ENCODE peak calls at places on chromosomes 3 and 15, in eight cellular contexts. J is H9, F is neural crest cell, W is uterus, R is breast epithelium, N is foreskin fibroblast, A is B cell, Z is MM.1S. T is an unnamed sample.

GRCh38 chr3:4234894-4235293 is 68.3 kb upstream of the SETMAR start:
- DNase-seq in J (no peak), F (no peak), W (no peak), R (no peak), N (no peak), A (no peak), Z (peak; percentile 19), T (no peak)

GRCh38 chr3:67540198-67540894 is 114.1 kb downstream of the SUCLG2 start:
- DNase-seq in J (peak; percentile 32), F (no peak), W (no peak), R (no peak), N (no peak), A (no peak), Z (no peak), T (no peak)

GRCh38 chr15:48402778-48403177 is 71.5 kb downstream of the DUT start:
- DNase-seq in J (no peak), F (no peak), W (no peak), R (no peak), N (no peak), A (no peak), Z (no peak), T (no peak)

GRCh38 chr3:48851407-48851806 is 3.7 kb upstream of the PRKAR2A start:
- DNase-seq in J (no peak), F (peak; percentile 17), W (no peak), R (no peak), N (peak; percentile 62), A (no peak), Z (no peak), T (peak; percentile 6)

GRCh38 chr15:59369597-59369996 is 3.1 kb downstream of the MYO1E start:
- DNase-seq in J (no peak), F (no peak), W (no peak), R (no peak), N (no peak), A (no peak), Z (no peak), T (no peak)

GRCh38 chr15:78148392-78149067 is 632 bp upstream of the IDH3A start:
- DNase-seq in J (no peak), F (no peak), W (no peak), R (no peak), N (peak; percentile 23), A (no peak), Z (no peak), T (no peak)

GRCh38 chr15:25180606-25181289 is 226.0 kb downstream of the SNRPN start:
- DNase-seq in J (no peak), F (no peak), W (peak; percentile 3), R (no peak), N (no peak), A (peak; percentile 6), Z (no peak), T (peak; percentile 19)

GRCh38 chr15:65259367-65259781 is 27.3 kb downstream of the PARP16 start:
- DNase-seq in J (no peak), F (no peak), W (peak; percentile 83), R (no peak), N (peak; percentile 61), A (no peak), Z (no peak), T (no peak)

GRCh38 chr3:105448338-105448982 is 81.8 kb downstream of the ALCAM start:
- DNase-seq in J (no peak), F (peak; percentile 8), W (no peak), R (no peak), N (no peak), A (no peak), Z (no peak), T (no peak)

GRCh38 chr3:133442518-133442917 is 42.7 kb downstream of the BFSP2 start:
- DNase-seq in J (no peak), F (no peak), W (no peak), R (no peak), N (no peak), A (no peak), Z (no peak), T (no peak)

GRCh38 chr3:22713936-22714335 is 489.2 kb upstream of the UBE2E2 start:
- DNase-seq in J (no peak), F (no peak), W (no peak), R (no peak), N (peak; percentile 93), A (no peak), Z (no peak), T (no peak)

GRCh38 chr3:4897765-4898453 is 81.3 kb upstream of the BHLHE40 start:
- DNase-seq in J (no peak), F (no peak), W (no peak), R (no peak), N (no peak), A (no peak), Z (no peak), T (no peak)

GRCh38 chr3:73727117-73727802 is 102.5 kb upstream of the PDZRN3 start:
- DNase-seq in J (peak; percentile 37), F (peak; percentile 1), W (peak; percentile 60), R (no peak), N (peak; percentile 92), A (no peak), Z (no peak), T (peak; percentile 9)

GRCh38 chr3:105394177-105394576 is 27.5 kb downstream of the ALCAM start:
- DNase-seq in J (peak; percentile 30), F (no peak), W (no peak), R (no peak), N (no peak), A (no peak), Z (no peak), T (no peak)

GRCh38 chr15:28017423-28017924 is 81.6 kb downstream of the OCA2 start:
- DNase-seq in J (no peak), F (no peak), W (no peak), R (no peak), N (no peak), A (no peak), Z (no peak), T (no peak)

GRCh38 chr15:68389936-68390790 is 41.8 kb downstream of the ITGA11 start:
- DNase-seq in J (peak; percentile 20), F (no peak), W (peak; percentile 12), R (no peak), N (no peak), A (no peak), Z (no peak), T (no peak)

GRCh38 chr3:158095302-158095997 is 10.8 kb downstream of the SHOX2 start:
- DNase-seq in J (peak; percentile 50), F (no peak), W (no peak), R (no peak), N (no peak), A (no peak), Z (no peak), T (no peak)

GRCh38 chr3:26015752-26016151 is 225.9 kb downstream of the OXSM start:
- DNase-seq in J (peak; percentile 47), F (no peak), W (no peak), R (no peak), N (no peak), A (no peak), Z (no peak), T (no peak)
- TF ChIP-seq CTCF in J (peak; percentile 64), F (no peak), W (no peak), R (no peak), N (no peak), A (no peak), Z (no peak), T (no peak)

DNA sequence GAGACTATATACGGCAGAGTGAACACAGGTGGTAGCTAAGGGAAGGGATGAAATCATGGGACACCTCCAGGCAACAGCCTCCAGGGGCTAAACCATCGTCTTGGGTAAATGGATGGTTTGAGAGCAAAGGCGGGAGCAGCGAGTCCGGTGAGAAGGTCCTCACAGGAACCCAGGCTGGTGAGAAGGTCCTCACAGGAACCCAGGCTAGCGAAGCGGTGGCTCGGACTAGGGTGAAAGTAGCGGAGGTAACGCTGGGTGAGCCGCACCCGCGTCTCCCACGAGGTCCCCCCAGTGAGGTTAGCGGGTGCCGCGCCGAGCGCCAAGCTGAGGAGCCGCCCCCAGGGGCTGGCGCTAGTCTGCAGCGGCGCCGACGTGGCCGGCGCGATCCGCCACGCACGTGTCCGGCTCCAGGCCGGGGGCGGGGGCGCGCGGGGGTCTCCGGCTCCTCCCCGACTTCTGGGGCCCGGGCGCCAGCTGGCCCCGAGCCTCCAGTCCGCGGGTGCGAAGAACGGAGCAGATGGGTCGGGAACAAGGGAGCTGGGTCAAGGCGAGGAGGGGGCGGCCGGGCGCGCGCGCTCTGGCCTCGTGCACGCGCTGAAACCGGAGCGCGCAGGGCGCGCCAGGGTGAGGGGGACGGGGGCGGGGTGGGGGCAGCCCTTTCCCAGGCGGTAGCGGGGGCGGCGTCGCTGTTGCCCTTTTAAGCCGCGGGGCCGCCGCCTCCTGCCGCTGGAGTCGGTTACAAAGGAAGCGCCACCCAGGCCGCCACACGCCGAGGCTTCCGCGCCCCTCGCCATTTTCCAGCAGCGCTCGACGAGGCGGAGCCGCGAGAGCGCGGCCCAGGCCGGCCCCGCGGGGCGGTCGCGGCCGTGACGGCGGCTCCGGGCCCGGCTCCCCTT is at the start of gene UBE2Q2:
- DNase-seq in J (peak; percentile 82), F (peak; percentile 66), W (peak; percentile 72), R (peak; percentile 53), N (peak; percentile 90), A (peak; percentile 86), Z (peak; percentile 67), T (peak; percentile 66)
- TF ChIP-seq CTCF in J (peak; percentile 23), F (peak; percentile 22), W (no peak), R (no peak), N (no peak), A (no peak), Z (no peak), T (no peak)

DNA sequence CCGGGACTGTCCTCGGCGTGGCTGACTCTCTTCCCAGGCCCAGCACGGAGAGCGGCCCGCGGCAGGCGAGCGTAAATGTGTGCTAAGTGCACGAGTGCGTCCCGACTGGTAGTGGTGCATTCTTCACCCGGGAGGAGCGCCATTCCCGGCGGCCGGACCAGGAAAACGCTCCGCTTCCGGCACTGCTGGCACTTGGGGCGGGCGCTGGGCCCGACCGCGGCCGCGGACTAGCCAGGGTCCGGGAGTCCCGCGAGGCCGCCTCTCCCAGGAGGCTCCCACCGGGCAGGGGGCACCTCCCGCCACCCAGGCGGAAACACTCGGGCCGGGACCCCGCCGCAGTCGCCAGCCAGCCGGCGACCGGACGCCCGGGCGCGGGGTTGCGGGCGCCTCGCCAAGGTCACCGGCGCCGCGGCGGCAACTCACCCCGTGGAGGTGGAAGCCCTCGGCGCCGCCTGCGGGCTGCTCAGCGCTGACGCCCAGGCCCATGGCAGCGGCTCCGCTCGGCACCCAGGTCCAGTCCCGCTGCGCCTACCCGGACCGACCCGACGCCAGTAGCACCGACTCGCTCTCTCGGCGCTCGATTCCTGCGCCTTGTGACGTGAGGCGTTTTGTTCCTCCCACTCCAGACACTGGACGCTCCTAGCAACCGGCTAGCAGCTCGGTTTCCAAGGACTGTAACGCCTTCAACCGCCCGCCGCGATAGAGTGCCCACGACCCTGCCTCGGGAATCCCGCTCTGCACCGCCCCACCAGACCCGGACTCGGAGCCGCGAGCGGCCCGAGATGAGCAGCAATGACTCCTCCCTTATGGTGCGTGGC is at the start of the genes GORASP1 and TTC21A:
- DNase-seq in J (peak; percentile 85), F (peak; percentile 71), W (peak; percentile 90), R (peak; percentile 84), N (peak; percentile 95), A (peak; percentile 86), Z (peak; percentile 78), T (peak; percentile 88)
- TF ChIP-seq CTCF in J (no peak), F (no peak), W (no peak), R (no peak), N (no peak), A (no peak), Z (no peak), T (no peak)

GRCh38 chr3:191813245-191813644 is 352.3 kb downstream of the PYDC2 start:
- DNase-seq in J (no peak), F (no peak), W (no peak), R (no peak), N (no peak), A (no peak), Z (no peak), T (no peak)

GRCh38 chr3:191804935-191805334 is 344.0 kb downstream of the PYDC2 start:
- DNase-seq in J (no peak), F (no peak), W (no peak), R (no peak), N (no peak), A (no peak), Z (no peak), T (no peak)

GRCh38 chr3:191809326-191809949 is 348.5 kb downstream of the PYDC2 start:
- DNase-seq in J (no peak), F (no peak), W (no peak), R (no peak), N (no peak), A (no peak), Z (no peak), T (no peak)
- TF ChIP-seq CTCF in J (peak; percentile 63), F (no peak), W (no peak), R (no peak), N (no peak), A (no peak), Z (no peak), T (no peak)